ENCODE peak calls at places on chromosomes 5 and 9, in nine cellular contexts. Y is activated naive CD4-positive, alpha-beta T cell; H is right cardiac atrium; R is stimulated activated CD4-positive, alpha-beta T cell treated with anti-CD3 and anti-CD28 coated beads, TNF-alpha, amount 100 ng/mL, for 24 hours; N is choroid plexus epithelial cell; X is uterus; Q is NCI-H2081; L is anterior cingulate cortex; C is OCI-LY7. O is an unnamed sample.

GRCh38 chr9:134964271-134964670 is 46.6 kb upstream of the FCN1 start:
- DNase-seq in Y (no peak), H (no peak), R (no peak), N (no peak), X (no peak), Q (no peak), L (no peak), C (no peak), O (no peak)

GRCh38 chr9:97873877-97874276 is 20.9 kb downstream of the FOXE1 start:
- DNase-seq in Y (no peak), H (no peak), R (no peak), N (peak), X (no peak), Q (no peak), L (no peak), C (no peak), O (no peak)

GRCh38 chr5:127761869-127762268 is 58.7 kb downstream of the CCDC192 start:
- DNase-seq in Y (no peak), H (no peak), R (no peak), N (no peak), X (no peak), Q (no peak), L (no peak), C (no peak), O (no peak)

GRCh38 chr9:112074250-112075008 is 100.7 kb downstream of the SUSD1 start:
- DNase-seq in Y (peak), H (peak), R (peak), N (peak), X (peak), Q (peak), L (peak), C (peak), O (peak)

GRCh38 chr5:123455095-123455494 is 31.9 kb upstream of the CEP120 start:
- DNase-seq in Y (no peak), H (no peak), R (no peak), N (no peak), X (no peak), Q (no peak), L (no peak), C (no peak), O (no peak)

GRCh38 chr9:20242767-20243166 is 379.5 kb downstream of the MLLT3 start:
- DNase-seq in Y (no peak), H (no peak), R (peak), N (no peak), X (no peak), Q (no peak), L (no peak), C (peak), O (no peak)

GRCh38 chr5:113166710-113167366 is 190.2 kb downstream of the DCP2 start:
- DNase-seq in Y (no peak), H (no peak), R (no peak), N (peak), X (no peak), Q (no peak), L (no peak), C (no peak), O (no peak)

GRCh38 chr5:103582364-103582763 is 19.8 kb upstream of the NUDT12 start:
- DNase-seq in Y (no peak), H (no peak), R (no peak), N (peak), X (no peak), Q (peak), L (peak), C (peak), O (no peak)

GRCh38 chr5:174288436-174288835 is 242.9 kb downstream of the NSG2 start:
- DNase-seq in Y (no peak), H (no peak), R (no peak), N (no peak), X (no peak), Q (no peak), L (no peak), C (no peak), O (no peak)

GRCh38 chr5:45454114-45454513 is 242.1 kb downstream of the HCN1 start:
- DNase-seq in Y (no peak), H (peak), R (no peak), N (peak), X (no peak), Q (peak), L (no peak), C (no peak), O (no peak)

GRCh38 chr5:138981606-138982005 is 106.5 kb upstream of the LRRTM2 start:
- DNase-seq in Y (no peak), H (no peak), R (no peak), N (no peak), X (no peak), Q (no peak), L (peak), C (no peak), O (peak)

GRCh38 chr9:124010665-124011321 is 775 bp upstream of the LHX2 start:
- DNase-seq in Y (no peak), H (no peak), R (no peak), N (no peak), X (no peak), Q (no peak), L (no peak), C (no peak), O (no peak)

GRCh38 chr5:102903074-102903871 is 148.2 kb downstream of the PAM start:
- DNase-seq in Y (no peak), H (no peak), R (no peak), N (no peak), X (no peak), Q (no peak), L (no peak), C (no peak), O (no peak)

GRCh38 chr5:38524006-38524405 is 32.4 kb downstream of the LIFR start:
- DNase-seq in Y (no peak), H (no peak), R (no peak), N (no peak), X (no peak), Q (no peak), L (no peak), C (no peak), O (no peak)

GRCh38 chr5:129361441-129362025 is 98.6 kb upstream of the ADAMTS19 start:
- DNase-seq in Y (no peak), H (no peak), R (no peak), N (peak), X (no peak), Q (no peak), L (no peak), C (peak), O (no peak)

GRCh38 chr5:143592648-143593047 is 189.2 kb upstream of the NR3C1 start:
- DNase-seq in Y (no peak), H (no peak), R (no peak), N (peak), X (no peak), Q (no peak), L (no peak), C (peak), O (no peak)

GRCh38 chr5:31066655-31067328 is 126.7 kb upstream of the CDH6 start:
- DNase-seq in Y (no peak), H (no peak), R (no peak), N (peak), X (no peak), Q (no peak), L (no peak), C (no peak), O (no peak)

O was measured in mesothelial cell of epicardium.